ENCODE peak calls at places on chromosomes 6 and 20, in six cellular contexts. R is cardiac muscle cell, T is HFF-Myc, N is upper lobe of right lung, P is heart left ventricle, L is GM12865. X is an unnamed sample.

GRCh38 chr20:48733296-48733790 is 94.5 kb downstream of the PREX1 start:
- DNase-seq in R (peak; percentile 22), T (no peak), N (no peak), P (no peak), L (no peak), X (no peak)

GRCh38 chr6:76972463-76972862 is 490.8 kb downstream of the HTR1B start:
- DNase-seq in R (no peak), T (no peak), N (no peak), P (no peak), L (no peak), X (no peak)

GRCh38 chr20:46568570-46569129 is 18.2 kb upstream of the OCSTAMP start:
- DNase-seq in R (peak; percentile 93), T (peak; percentile 24), N (peak; percentile 86), P (peak; percentile 92), L (no peak), X (peak; percentile 51)

GRCh38 chr6:142162780-142163179 is 15.7 kb downstream of the VTA1 start:
- DNase-seq in R (no peak), T (no peak), N (no peak), P (no peak), L (no peak), X (no peak)

GRCh38 chr6:32116674-32117073 is 7.5 kb upstream of the TNXB start:
- DNase-seq in R (no peak), T (no peak), N (no peak), P (no peak), L (no peak), X (no peak)

GRCh38 chr20:16819483-16819882 is 71.3 kb downstream of the OTOR start:
- DNase-seq in R (no peak), T (no peak), N (no peak), P (no peak), L (no peak), X (peak; percentile 3)

GRCh38 chr6:108732101-108732870 is 115.9 kb upstream of the ARMC2 start:
- DNase-seq in R (no peak), T (no peak), N (no peak), P (no peak), L (no peak), X (peak; percentile 79)

GRCh38 chr6:154555075-154555677 is 44.7 kb upstream of the CNKSR3 start:
- DNase-seq in R (no peak), T (no peak), N (no peak), P (no peak), L (no peak), X (peak; percentile 97)

GRCh38 chr20:63056236-63057132 is 49.7 kb upstream of the BHLHE23 start:
- DNase-seq in R (peak; percentile 31), T (no peak), N (peak; percentile 63), P (peak; percentile 34), L (peak; percentile 43), X (no peak)

GRCh38 chr6:142613981-142614380 is 312.2 kb downstream of the ADGRG6 start:
- DNase-seq in R (no peak), T (no peak), N (no peak), P (no peak), L (no peak), X (peak; percentile 35)

GRCh38 chr6:139515511-139515910 is 141.1 kb upstream of the CITED2 start:
- DNase-seq in R (no peak), T (no peak), N (no peak), P (no peak), L (peak; percentile 67), X (no peak)

GRCh38 chr6:129251669-129252376 is 368.9 kb downstream of the LAMA2 start:
- DNase-seq in R (peak; percentile 85), T (peak; percentile 67), N (no peak), P (peak; percentile 37), L (peak; percentile 74), X (peak; percentile 83)

GRCh38 chr6:149925253-149925973 is 2.5 kb upstream of the RAET1G start:
- DNase-seq in R (peak; percentile 38), T (no peak), N (peak; percentile 71), P (peak; percentile 60), L (no peak), X (no peak)

GRCh38 chr20:12237772-12238171 is 320.1 kb downstream of the BTBD3 start:
- DNase-seq in R (peak; percentile 59), T (no peak), N (no peak), P (peak; percentile 33), L (no peak), X (no peak)

GRCh38 chr6:147132889-147133288 is 71.3 kb upstream of the STXBP5 start:
- DNase-seq in R (peak; percentile 72), T (no peak), N (no peak), P (no peak), L (no peak), X (peak; percentile 75)

GRCh38 chr20:15699431-15700146 is 873.7 kb downstream of the KIF16B start:
- DNase-seq in R (no peak), T (no peak), N (no peak), P (no peak), L (no peak), X (peak; percentile 73)

GRCh38 chr6:169223006-169223405 is 30.6 kb downstream of the THBS2 start:
- DNase-seq in R (no peak), T (no peak), N (no peak), P (no peak), L (no peak), X (no peak)

GRCh38 chr6:168127384-168127868 is 48.4 kb upstream of the FRMD1 start:
- DNase-seq in R (no peak), T (no peak), N (no peak), P (no peak), L (no peak), X (no peak)

GRCh38 chr6:37207903-37208456 is 38.0 kb downstream of the PIM1 start:
- DNase-seq in R (peak; percentile 88), T (peak; percentile 45), N (peak; percentile 89), P (peak; percentile 87), L (peak; percentile 89), X (peak; percentile 90)

DNA sequence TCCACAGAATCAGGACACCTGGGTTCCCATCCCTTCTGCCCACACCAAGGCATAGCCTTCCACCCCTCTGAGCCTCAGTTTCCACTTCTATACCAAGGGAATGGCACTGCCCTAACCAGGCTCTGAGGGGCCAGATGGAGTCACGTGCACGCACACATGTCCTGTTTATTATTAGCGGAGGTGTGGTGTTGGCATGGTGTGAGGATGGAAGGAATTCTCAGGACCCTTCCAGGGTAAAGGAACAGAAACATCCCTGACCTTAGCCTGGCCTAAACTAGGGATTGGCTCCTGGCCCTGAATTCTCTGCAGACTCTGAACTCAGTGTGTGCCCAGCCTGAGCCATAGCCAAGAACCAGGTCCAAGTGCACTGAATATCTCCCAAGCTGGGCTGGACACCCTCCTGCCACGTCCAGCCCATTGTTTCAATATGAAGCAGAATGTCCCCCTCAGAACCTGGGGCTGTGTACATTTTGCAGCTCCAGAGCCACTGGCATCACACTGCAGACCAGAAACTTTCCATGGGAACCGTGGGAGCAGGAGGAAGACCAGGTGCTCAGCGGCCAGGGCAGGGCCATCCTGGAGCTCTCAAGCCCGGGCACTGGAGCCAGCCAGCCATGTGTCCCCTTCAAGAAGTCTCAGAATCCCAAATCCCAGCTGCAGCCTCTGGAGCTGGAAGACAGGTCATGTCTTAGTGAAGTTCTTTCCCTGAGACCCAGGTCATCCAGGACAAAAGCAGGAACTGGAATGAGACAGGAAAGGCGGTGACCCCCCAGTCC is 208.4 kb downstream of the ANKRD60 start:
- DNase-seq in R (no peak), T (no peak), N (no peak), P (no peak), L (no peak), X (no peak)
- TF ChIP-seq CTCF in R (no peak), T (no peak), N (no peak), P (no peak), L (no peak), X (no peak)

GRCh38 chr6:26086214-26086613 is 1.0 kb upstream of the HFE start:
- DNase-seq in R (no peak), T (no peak), N (no peak), P (no peak), L (no peak), X (no peak)

GRCh38 chr6:26089272-26089671 is 2.0 kb downstream of the HFE start:
- DNase-seq in R (peak; percentile 50), T (no peak), N (no peak), P (no peak), L (no peak), X (no peak)

GRCh38 chr6:26092443-26092842 is 5.2 kb downstream of the HFE start:
- DNase-seq in R (no peak), T (no peak), N (no peak), P (no peak), L (no peak), X (no peak)

GRCh38 chr6:26087284-26088115 is at the start of gene HFE:
- DNase-seq in R (peak; percentile 68), T (peak; percentile 30), N (peak; percentile 79), P (peak; percentile 43), L (peak; percentile 25), X (peak; percentile 54)

GRCh38 chr6:26088344-26088743 is 1.1 kb downstream of the HFE start:
- DNase-seq in R (no peak), T (no peak), N (no peak), P (no peak), L (no peak), X (no peak)
- H3K4me3 ChIP-seq in R (no peak overlapping the region), T (peak overlapping the region; percentile 59), N (peak overlapping the region; percentile 74), P (peak overlapping the region; percentile 76), L (peak overlapping the region; percentile 85), X (peak overlapping the region; percentile 83)

GRCh38 chr6:161618816-161619454 is 345.1 kb upstream of the AGPAT4 start:
- DNase-seq in R (peak; percentile 61), T (peak; percentile 37), N (no peak), P (peak; percentile 38), L (peak; percentile 38), X (peak; percentile 20)
- TF ChIP-seq CTCF in R (peak; percentile 43), T (peak; percentile 58), N (peak; percentile 14), P (peak; percentile 55), L (peak; percentile 21), X (peak; percentile 40)

GRCh38 chr6:121811106-121811505 is 375.7 kb downstream of the GJA1 start:
- DNase-seq in R (no peak), T (no peak), N (no peak), P (no peak), L (no peak), X (no peak)

GRCh38 chr6:121809211-121809610 is 373.8 kb downstream of the GJA1 start:
- DNase-seq in R (peak; percentile 56), T (no peak), N (no peak), P (no peak), L (no peak), X (no peak)

GRCh38 chr6:121810346-121811032 is 375.0 kb downstream of the GJA1 start:
- DNase-seq in R (no peak), T (no peak), N (no peak), P (no peak), L (no peak), X (no peak)

GRCh38 chr6:121806116-121806515 is 370.7 kb downstream of the GJA1 start:
- DNase-seq in R (no peak), T (no peak), N (no peak), P (no peak), L (no peak), X (no peak)
- H3K4me3 ChIP-seq in R (no peak overlapping the region), T (no peak overlapping the region), N (no peak overlapping the region), P (no peak overlapping the region), L (no peak overlapping the region), X (no peak overlapping the region)